ENCODE peak calls at places on chromosomes 7 and 10, in seven cellular contexts. One of them, this sample, is unnamed.

GRCh38 chr10:30062090-30062489 is 2.7 kb upstream of the JCAD start:
- DNase-seq in breast epithelium: no peak
- DNase-seq in transverse colon: no peak
- DNase-seq in SK-N-SH: no peak
- DNase-seq in HCT116: no peak
- DNase-seq in H1: no peak
- DNase-seq in stomach: no peak
- DNase-seq in this sample: no peak

GRCh38 chr10:7231420-7232414 is 179.1 kb downstream of the SFMBT2 start:
- DNase-seq in H1: no peak
- DNase-seq in stomach: no peak
- DNase-seq in SK-N-SH: no peak
- DNase-seq in breast epithelium: no peak
- DNase-seq in HCT116: no peak
- DNase-seq in transverse colon: no peak
- DNase-seq in this sample: no peak

GRCh38 chr10:78727728-78728127 is 341.0 kb upstream of the ZMIZ1 start:
- DNase-seq in HCT116: no peak
- DNase-seq in SK-N-SH: peak
- DNase-seq in stomach: no peak
- DNase-seq in H1: no peak
- DNase-seq in breast epithelium: no peak
- DNase-seq in transverse colon: no peak
- DNase-seq in this sample: no peak

GRCh38 chr10:112389147-112389822 is 15.4 kb downstream of the ACSL5 start:
- DNase-seq in breast epithelium: no peak
- DNase-seq in stomach: peak
- DNase-seq in H1: no peak
- DNase-seq in transverse colon: no peak
- DNase-seq in HCT116: peak
- DNase-seq in SK-N-SH: no peak
- DNase-seq in this sample: no peak

GRCh38 chr7:154909241-154910105 is 93.5 kb downstream of the PAXIP1 start:
- DNase-seq in HCT116: no peak
- DNase-seq in transverse colon: no peak
- DNase-seq in SK-N-SH: no peak
- DNase-seq in stomach: no peak
- DNase-seq in breast epithelium: no peak
- DNase-seq in H1: no peak
- DNase-seq in this sample: no peak

GRCh38 chr7:106618480-106618879 is 42.5 kb downstream of the CCDC71L start:
- DNase-seq in stomach: no peak
- DNase-seq in transverse colon: no peak
- DNase-seq in H1: no peak
- DNase-seq in SK-N-SH: no peak
- DNase-seq in HCT116: no peak
- DNase-seq in breast epithelium: no peak
- DNase-seq in this sample: peak

GRCh38 chr7:17939670-17940301 is 508 bp downstream of the SNX13 start:
- DNase-seq in stomach: peak
- DNase-seq in HCT116: no peak
- DNase-seq in H1: no peak
- DNase-seq in breast epithelium: peak
- DNase-seq in transverse colon: peak
- DNase-seq in SK-N-SH: peak
- DNase-seq in this sample: no peak

GRCh38 chr10:132418520-132419416 is 21.8 kb downstream of the PWWP2B start:
- DNase-seq in stomach: peak
- DNase-seq in breast epithelium: no peak
- DNase-seq in HCT116: peak
- DNase-seq in transverse colon: peak
- DNase-seq in H1: no peak
- DNase-seq in SK-N-SH: peak
- DNase-seq in this sample: no peak

GRCh38 chr10:7444576-7445226 is 33.9 kb upstream of the SFMBT2 start:
- DNase-seq in HCT116: no peak
- DNase-seq in stomach: no peak
- DNase-seq in SK-N-SH: peak
- DNase-seq in breast epithelium: no peak
- DNase-seq in transverse colon: peak
- DNase-seq in H1: no peak
- DNase-seq in this sample: no peak

GRCh38 chr10:52883996-52884871 is 111.7 kb upstream of the MBL2 start:
- DNase-seq in SK-N-SH: peak
- DNase-seq in transverse colon: no peak
- DNase-seq in breast epithelium: peak
- DNase-seq in H1: peak
- DNase-seq in HCT116: peak
- DNase-seq in stomach: peak
- DNase-seq in this sample: no peak

GRCh38 chr7:47610506-47611044 is 28.7 kb upstream of the TNS3 start:
- DNase-seq in transverse colon: no peak
- DNase-seq in H1: no peak
- DNase-seq in SK-N-SH: no peak
- DNase-seq in breast epithelium: no peak
- DNase-seq in HCT116: no peak
- DNase-seq in stomach: no peak
- DNase-seq in this sample: no peak

GRCh38 chr7:82284936-82285519 is 158.5 kb downstream of the CACNA2D1 start:
- DNase-seq in H1: peak
- DNase-seq in HCT116: no peak
- DNase-seq in transverse colon: no peak
- DNase-seq in SK-N-SH: no peak
- DNase-seq in breast epithelium: no peak
- DNase-seq in stomach: no peak
- DNase-seq in this sample: peak

GRCh38 chr7:157515342-157516041 is 178.7 kb downstream of the DNAJB6 start:
- DNase-seq in SK-N-SH: no peak
- DNase-seq in stomach: peak
- DNase-seq in HCT116: no peak
- DNase-seq in breast epithelium: no peak
- DNase-seq in H1: no peak
- DNase-seq in transverse colon: no peak
- DNase-seq in this sample: no peak

GRCh38 chr7:46414946-46415345 is 493.9 kb upstream of the IGFBP3 start:
- DNase-seq in transverse colon: no peak
- DNase-seq in stomach: no peak
- DNase-seq in SK-N-SH: no peak
- DNase-seq in breast epithelium: no peak
- DNase-seq in H1: no peak
- DNase-seq in HCT116: no peak
- DNase-seq in this sample: no peak

GRCh38 chr7:110759069-110759468 is 331.9 kb upstream of the LRRN3 start:
- DNase-seq in stomach: no peak
- DNase-seq in breast epithelium: no peak
- DNase-seq in SK-N-SH: no peak
- DNase-seq in HCT116: no peak
- DNase-seq in H1: no peak
- DNase-seq in transverse colon: no peak
- DNase-seq in this sample: no peak

GRCh38 chr10:21265622-21266021 is 259.9 kb downstream of the SKIDA1 start:
- DNase-seq in HCT116: no peak
- DNase-seq in H1: no peak
- DNase-seq in breast epithelium: no peak
- DNase-seq in transverse colon: no peak
- DNase-seq in SK-N-SH: no peak
- DNase-seq in stomach: no peak
- DNase-seq in this sample: no peak

GRCh38 chr7:121510302-121510701 is 114.2 kb upstream of the FAM3C start:
- DNase-seq in SK-N-SH: no peak
- DNase-seq in HCT116: no peak
- DNase-seq in breast epithelium: no peak
- DNase-seq in transverse colon: no peak
- DNase-seq in stomach: no peak
- DNase-seq in H1: no peak
- DNase-seq in this sample: no peak

GRCh38 chr7:19146699-19147098 is 1.5 kb upstream of the FERD3L start:
- DNase-seq in stomach: no peak
- DNase-seq in breast epithelium: no peak
- DNase-seq in H1: no peak
- DNase-seq in transverse colon: no peak
- DNase-seq in HCT116: no peak
- DNase-seq in SK-N-SH: peak
- DNase-seq in this sample: no peak

GRCh38 chr10:133275683-133276092 is 980 bp downstream of the ADAM8 start:
- DNase-seq in H1: no peak
- DNase-seq in transverse colon: no peak
- DNase-seq in stomach: no peak
- DNase-seq in breast epithelium: no peak
- DNase-seq in HCT116: no peak
- DNase-seq in SK-N-SH: no peak
- DNase-seq in this sample: no peak

GRCh38 chr7:155166673-155167370 is 96.7 kb downstream of the HTR5A start:
- DNase-seq in HCT116: peak
- DNase-seq in H1: no peak
- DNase-seq in breast epithelium: peak
- DNase-seq in SK-N-SH: no peak
- DNase-seq in stomach: no peak
- DNase-seq in transverse colon: peak
- DNase-seq in this sample: no peak

GRCh38 chr10:36469585-36469984 is 655.8 kb upstream of the ANKRD30A start:
- DNase-seq in SK-N-SH: no peak
- DNase-seq in stomach: no peak
- DNase-seq in HCT116: no peak
- DNase-seq in transverse colon: no peak
- DNase-seq in breast epithelium: no peak
- DNase-seq in H1: no peak
- DNase-seq in this sample: no peak

GRCh38 chr10:75403144-75404022 is 1.8 kb upstream of the ZNF503 start:
- DNase-seq in HCT116: no peak
- DNase-seq in transverse colon: peak
- DNase-seq in stomach: peak
- DNase-seq in breast epithelium: peak
- DNase-seq in SK-N-SH: peak
- DNase-seq in H1: no peak
- DNase-seq in this sample: no peak

GRCh38 chr10:75404023-75404334 is 2.4 kb upstream of the ZNF503 start:
- DNase-seq in stomach: no peak
- DNase-seq in H1: no peak
- DNase-seq in transverse colon: no peak
- DNase-seq in breast epithelium: no peak
- DNase-seq in SK-N-SH: no peak
- DNase-seq in HCT116: no peak
- DNase-seq in this sample: no peak

GRCh38 chr10:75406158-75407065 is 4.8 kb upstream of the ZNF503 start:
- DNase-seq in transverse colon: no peak
- DNase-seq in breast epithelium: peak
- DNase-seq in HCT116: no peak
- DNase-seq in H1: no peak
- DNase-seq in SK-N-SH: no peak
- DNase-seq in stomach: peak
- DNase-seq in this sample: no peak

GRCh38 chr10:75405201-75406143 is 3.9 kb upstream of the ZNF503 start:
- DNase-seq in H1: no peak
- DNase-seq in stomach: peak
- DNase-seq in HCT116: no peak
- DNase-seq in transverse colon: peak
- DNase-seq in breast epithelium: peak
- DNase-seq in SK-N-SH: peak
- DNase-seq in this sample: no peak

GRCh38 chr10:75404335-75405200 is 3.0 kb upstream of the ZNF503 start:
- DNase-seq in H1: no peak
- DNase-seq in transverse colon: peak
- DNase-seq in HCT116: no peak
- DNase-seq in SK-N-SH: peak
- DNase-seq in breast epithelium: peak
- DNase-seq in stomach: peak
- DNase-seq in this sample: no peak
- TF ChIP-seq POLR2AphosphoS5 in H1: no peak
- TF ChIP-seq POLR2AphosphoS5 in transverse colon: peak
- TF ChIP-seq POLR2AphosphoS5 in HCT116: no peak
- TF ChIP-seq POLR2AphosphoS5 in SK-N-SH: peak
- TF ChIP-seq POLR2AphosphoS5 in breast epithelium: no peak
- TF ChIP-seq POLR2AphosphoS5 in stomach: peak
- TF ChIP-seq POLR2AphosphoS5 in this sample: no peak

GRCh38 chr10:17647316-17647715 is 3.4 kb downstream of the STAM start:
- DNase-seq in SK-N-SH: no peak
- DNase-seq in H1: no peak
- DNase-seq in breast epithelium: no peak
- DNase-seq in stomach: peak
- DNase-seq in HCT116: no peak
- DNase-seq in transverse colon: no peak
- DNase-seq in this sample: no peak
- H3K27ac ChIP-seq in SK-N-SH: no peak
- H3K27ac ChIP-seq in H1: no peak
- H3K27ac ChIP-seq in breast epithelium: no peak
- H3K27ac ChIP-seq in stomach: no peak
- H3K27ac ChIP-seq in HCT116: no peak
- H3K27ac ChIP-seq in transverse colon: no peak
- H3K27ac ChIP-seq in this sample: no peak

GRCh38 chr10:34746094-34746493 is 69.0 kb downstream of the PARD3 start:
- DNase-seq in transverse colon: no peak
- DNase-seq in breast epithelium: no peak
- DNase-seq in HCT116: peak
- DNase-seq in stomach: no peak
- DNase-seq in H1: no peak
- DNase-seq in SK-N-SH: no peak
- DNase-seq in this sample: no peak

GRCh38 chr10:34744590-34744989 is 70.5 kb downstream of the PARD3 start:
- DNase-seq in SK-N-SH: peak
- DNase-seq in H1: no peak
- DNase-seq in stomach: no peak
- DNase-seq in HCT116: no peak
- DNase-seq in breast epithelium: no peak
- DNase-seq in transverse colon: no peak
- DNase-seq in this sample: no peak

GRCh38 chr10:34742456-34742855 is 72.6 kb downstream of the PARD3 start:
- DNase-seq in SK-N-SH: no peak
- DNase-seq in HCT116: no peak
- DNase-seq in breast epithelium: no peak
- DNase-seq in stomach: no peak
- DNase-seq in transverse colon: no peak
- DNase-seq in H1: no peak
- DNase-seq in this sample: no peak

GRCh38 chr10:34745244-34745643 is 69.9 kb downstream of the PARD3 start:
- DNase-seq in H1: no peak
- DNase-seq in HCT116: no peak
- DNase-seq in SK-N-SH: no peak
- DNase-seq in breast epithelium: no peak
- DNase-seq in stomach: no peak
- DNase-seq in transverse colon: no peak
- DNase-seq in this sample: no peak

GRCh38 chr10:34743804-34744203 is 71.3 kb downstream of the PARD3 start:
- DNase-seq in breast epithelium: peak
- DNase-seq in transverse colon: peak
- DNase-seq in H1: no peak
- DNase-seq in SK-N-SH: peak
- DNase-seq in stomach: no peak
- DNase-seq in HCT116: no peak
- DNase-seq in this sample: no peak
- TF ChIP-seq POLR2AphosphoS5 in breast epithelium: no peak
- TF ChIP-seq POLR2AphosphoS5 in transverse colon: peak
- TF ChIP-seq POLR2AphosphoS5 in H1: no peak
- TF ChIP-seq POLR2AphosphoS5 in SK-N-SH: no peak
- TF ChIP-seq POLR2AphosphoS5 in stomach: peak
- TF ChIP-seq POLR2AphosphoS5 in HCT116: no peak
- TF ChIP-seq POLR2AphosphoS5 in this sample: no peak

GRCh38 chr10:93951905-93952304 is 41.8 kb upstream of the PLCE1 start:
- DNase-seq in transverse colon: no peak
- DNase-seq in breast epithelium: no peak
- DNase-seq in H1: no peak
- DNase-seq in stomach: no peak
- DNase-seq in SK-N-SH: no peak
- DNase-seq in HCT116: no peak
- DNase-seq in this sample: no peak
- H3K27ac ChIP-seq in transverse colon: no peak
- H3K27ac ChIP-seq in breast epithelium: no peak
- H3K27ac ChIP-seq in H1: no peak
- H3K27ac ChIP-seq in stomach: no peak
- H3K27ac ChIP-seq in SK-N-SH: no peak
- H3K27ac ChIP-seq in HCT116: no peak
- H3K27ac ChIP-seq in this sample: no peak